ENCODE peak calls at places on chromosomes 6 and 20, in six cellular contexts. B is cardiac fibroblast; G is NCI-H226; Y is caudate nucleus; M is activated CD4-positive, alpha-beta T cell treated with anti-CD3 and anti-CD28 coated beads for 24 hours; E is heart right ventricle. A is an unnamed sample.

GRCh38 chr6:121526282-121526681 is 90.8 kb downstream of the GJA1 start:
- DNase-seq in B (no peak), G (no peak), Y (no peak), M (no peak), E (no peak), A (no peak)

GRCh38 chr6:31529329-31530150 is 778 bp downstream of the MCCD1 start:
- DNase-seq in B (no peak), G (no peak), Y (no peak), M (no peak), E (no peak), A (no peak)

GRCh38 chr20:20373046-20373706 is 5.3 kb downstream of the INSM1 start:
- DNase-seq in B (peak; percentile 34), G (no peak), Y (peak; percentile 47), M (no peak), E (no peak), A (peak; percentile 78)

GRCh38 chr6:156687875-156688549 is 89.2 kb upstream of the ARID1B start:
- DNase-seq in B (peak; percentile 47), G (no peak), Y (peak; percentile 52), M (no peak), E (peak; percentile 15), A (no peak)

GRCh38 chr6:135796884-135797283 is 54.6 kb upstream of the PDE7B start:
- DNase-seq in B (peak; percentile 23), G (no peak), Y (no peak), M (no peak), E (no peak), A (no peak)

GRCh38 chr6:135331002-135331401 is 149.9 kb downstream of the MYB start:
- DNase-seq in B (peak; percentile 31), G (peak; percentile 6), Y (no peak), M (no peak), E (no peak), A (no peak)

GRCh38 chr6:44045672-44046015 is 81.6 kb downstream of the MRPL14 start:
- DNase-seq in B (no peak), G (no peak), Y (no peak), M (no peak), E (peak; percentile 63), A (no peak)

GRCh38 chr20:48682529-48683385 is 145.0 kb downstream of the PREX1 start:
- DNase-seq in B (peak; percentile 74), G (peak; percentile 52), Y (peak; percentile 46), M (no peak), E (peak; percentile 84), A (peak; percentile 96)

GRCh38 chr6:15781890-15782289 is 119.1 kb upstream of the DTNBP1 start:
- DNase-seq in B (no peak), G (no peak), Y (no peak), M (no peak), E (no peak), A (no peak)

GRCh38 chr20:3980260-3981131 is 34.9 kb downstream of the RNF24 start:
- DNase-seq in B (peak; percentile 78), G (peak; percentile 12), Y (no peak), M (peak; percentile 22), E (no peak), A (no peak)

GRCh38 chr20:44171775-44172571 is 15.0 kb downstream of the JPH2 start:
- DNase-seq in B (peak; percentile 16), G (no peak), Y (no peak), M (no peak), E (no peak), A (no peak)

GRCh38 chr20:46222521-46223007 is 85.7 kb downstream of the CDH22 start:
- DNase-seq in B (no peak), G (no peak), Y (peak; percentile 77), M (no peak), E (peak; percentile 77), A (peak; percentile 33)

GRCh38 chr6:11432713-11433450 is 104.7 kb upstream of the TMEM170B start:
- DNase-seq in B (peak; percentile 88), G (peak; percentile 36), Y (no peak), M (no peak), E (no peak), A (no peak)